ENCODE peak calls at places on chromosomes 12 and 14, in four cellular contexts. H is GM23338, W is Panc1, B is endothelial cell of umbilical vein. I is an unnamed sample.

GRCh38 chr12:131092911-131093901 is 139.5 kb downstream of the ADGRD1 start:
- DNase-seq in H (no peak), W (no peak), B (no peak), I (peak; percentile 69)

GRCh38 chr14:64324461-64325255 is 30.5 kb upstream of the ESR2 start:
- DNase-seq in H (no peak), W (no peak), B (no peak), I (no peak)

GRCh38 chr12:116498471-116498870 is 60.7 kb upstream of the MAP1LC3B2 start:
- DNase-seq in H (no peak), W (no peak), B (no peak), I (no peak)

GRCh38 chr12:116459921-116460666 is 99.1 kb upstream of the MAP1LC3B2 start:
- DNase-seq in H (no peak), W (no peak), B (no peak), I (peak; percentile 22)

GRCh38 chr12:6430990-6431353 is 13.8 kb upstream of the CD27 start:
- DNase-seq in H (no peak), W (no peak), B (no peak), I (no peak)

GRCh38 chr12:85794551-85794950 is 41.7 kb downstream of the RASSF9 start:
- DNase-seq in H (no peak), W (no peak), B (no peak), I (no peak)

GRCh38 chr12:11953523-11953922 is 117.2 kb upstream of the BCL2L14 start:
- DNase-seq in H (no peak), W (no peak), B (no peak), I (no peak)

GRCh38 chr12:6199531-6200265 is 502 bp upstream of the CD9 start:
- DNase-seq in H (peak; percentile 85), W (no peak), B (peak; percentile 70), I (no peak)

GRCh38 chr14:94110552-94111181 is at the start of gene IFI27:
- DNase-seq in H (no peak), W (no peak), B (peak; percentile 62), I (no peak)

GRCh38 chr12:131903270-131904255 is 9.1 kb downstream of the ULK1 start:
- DNase-seq in H (no peak), W (no peak), B (no peak), I (peak; percentile 62)

GRCh38 chr12:26699237-26699636 is 133.8 kb downstream of the ITPR2 start:
- DNase-seq in H (no peak), W (no peak), B (peak; percentile 67), I (no peak)

GRCh38 chr14:101441710-101442109 is 119.6 kb upstream of the DIO3 start:
- DNase-seq in H (no peak), W (no peak), B (no peak), I (no peak)

GRCh38 chr14:103243764-103244737 is 90.0 kb upstream of the EIF5 start:
- DNase-seq in H (no peak), W (no peak), B (no peak), I (no peak)

GRCh38 chr12:11761869-11762567 is 112.5 kb downstream of the ETV6 start:
- DNase-seq in H (no peak), W (no peak), B (no peak), I (no peak)

GRCh38 chr14:23941230-23941629 is 12.3 kb upstream of the DHRS4 start:
- DNase-seq in H (no peak), W (no peak), B (no peak), I (no peak)

GRCh38 chr12:124625867-124626675 is 58.7 kb upstream of the NCOR2 start:
- DNase-seq in H (no peak), W (no peak), B (peak; percentile 91), I (peak; percentile 85)

GRCh38 chr12:2003676-2004112 is 563 bp downstream of the DCP1B start:
- DNase-seq in H (peak; percentile 16), W (no peak), B (no peak), I (no peak)

GRCh38 chr12:114405449-114406271 is at the start of gene TBX5:
- DNase-seq in H (peak; percentile 65), W (no peak), B (no peak), I (no peak)

GRCh38 chr12:563250-563781 is 99.9 kb downstream of the NINJ2 start:
- DNase-seq in H (no peak), W (no peak), B (no peak), I (peak; percentile 80)

GRCh38 chr14:99589651-99590530 is 14.1 kb downstream of the CCDC85C start:
- DNase-seq in H (no peak), W (no peak), B (no peak), I (no peak)

GRCh38 chr12:75528692-75529091 is 17.3 kb upstream of the KRR1 start:
- DNase-seq in H (no peak), W (no peak), B (no peak), I (no peak)

GRCh38 chr12:84811291-84811690 is 101.3 kb downstream of the SLC6A15 start:
- DNase-seq in H (no peak), W (no peak), B (no peak), I (no peak)

GRCh38 chr14:88198441-88198840 is 124.6 kb downstream of the KCNK10 start:
- DNase-seq in H (no peak), W (no peak), B (no peak), I (no peak)

GRCh38 chr14:93993382-93993781 is 3.7 kb upstream of the CCDC197 start:
- DNase-seq in H (no peak), W (no peak), B (no peak), I (no peak)

GRCh38 chr14:103302966-103303365 is 31.1 kb upstream of the EIF5 start:
- DNase-seq in H (no peak), W (no peak), B (no peak), I (no peak)

GRCh38 chr14:59018978-59019377 is 169.5 kb upstream of the DAAM1 start:
- DNase-seq in H (peak; percentile 44), W (no peak), B (no peak), I (no peak)

GRCh38 chr14:99260652-99261551 is 11.1 kb downstream of the BCL11B start:
- DNase-seq in H (no peak), W (no peak), B (no peak), I (peak; percentile 77)

GRCh38 chr14:24891987-24892729 is 157.8 kb downstream of the STXBP6 start:
- DNase-seq in H (no peak), W (no peak), B (no peak), I (no peak)

GRCh38 chr14:50955373-50956043 is 11.2 kb upstream of the PYGL start:
- DNase-seq in H (peak; percentile 79), W (peak; percentile 75), B (peak; percentile 73), I (peak; percentile 78)

GRCh38 chr14:102849522-102850379 is 72.5 kb downstream of the TRAF3 start:
- DNase-seq in H (no peak), W (no peak), B (peak; percentile 71), I (no peak)

GRCh38 chr14:74636424-74637183 is 24.6 kb upstream of the LTBP2 start:
- DNase-seq in H (no peak), W (no peak), B (no peak), I (peak; percentile 58)

GRCh38 chr12:26614217-26614616 is 218.8 kb downstream of the ITPR2 start:
- DNase-seq in H (peak; percentile 71), W (no peak), B (peak; percentile 39), I (no peak)

GRCh38 chr12:89208661-89209096 is 143.6 kb downstream of the DUSP6 start:
- DNase-seq in H (no peak), W (no peak), B (no peak), I (no peak)

GRCh38 chr14:100440758-100441203 is 117.6 kb downstream of the SLC25A47 start:
- DNase-seq in H (no peak), W (no peak), B (peak; percentile 22), I (no peak)

GRCh38 chr12:7374423-7375144 is 69.4 kb downstream of the CD163L1 start:
- DNase-seq in H (peak; percentile 91), W (peak; percentile 15), B (peak; percentile 51), I (peak; percentile 78)

DNA sequence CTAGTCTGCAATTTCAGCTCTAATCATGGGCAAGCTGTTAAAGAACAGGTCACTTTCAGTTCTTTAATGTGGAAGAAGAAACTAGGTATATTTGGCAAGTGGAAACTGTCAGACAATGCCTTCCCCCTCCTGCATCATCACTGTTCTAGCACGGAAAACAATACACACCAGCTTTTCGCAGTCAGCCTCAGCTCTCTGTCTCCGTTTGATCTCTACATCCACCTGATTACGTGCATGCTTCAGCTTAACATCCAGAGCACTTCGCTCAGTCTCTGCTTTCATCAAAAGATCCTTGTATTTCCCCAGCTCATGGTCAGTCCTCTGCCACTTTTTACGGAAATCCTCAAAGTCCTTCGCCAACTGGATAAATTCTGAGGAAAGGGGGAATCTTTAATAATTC is 19.0 kb downstream of the RACGAP1 start:
- DNase-seq in H (no peak), W (no peak), B (no peak), I (no peak)
- TF ChIP-seq CTCF in H (no peak), W (no peak), B (no peak), I (no peak)

DNA sequence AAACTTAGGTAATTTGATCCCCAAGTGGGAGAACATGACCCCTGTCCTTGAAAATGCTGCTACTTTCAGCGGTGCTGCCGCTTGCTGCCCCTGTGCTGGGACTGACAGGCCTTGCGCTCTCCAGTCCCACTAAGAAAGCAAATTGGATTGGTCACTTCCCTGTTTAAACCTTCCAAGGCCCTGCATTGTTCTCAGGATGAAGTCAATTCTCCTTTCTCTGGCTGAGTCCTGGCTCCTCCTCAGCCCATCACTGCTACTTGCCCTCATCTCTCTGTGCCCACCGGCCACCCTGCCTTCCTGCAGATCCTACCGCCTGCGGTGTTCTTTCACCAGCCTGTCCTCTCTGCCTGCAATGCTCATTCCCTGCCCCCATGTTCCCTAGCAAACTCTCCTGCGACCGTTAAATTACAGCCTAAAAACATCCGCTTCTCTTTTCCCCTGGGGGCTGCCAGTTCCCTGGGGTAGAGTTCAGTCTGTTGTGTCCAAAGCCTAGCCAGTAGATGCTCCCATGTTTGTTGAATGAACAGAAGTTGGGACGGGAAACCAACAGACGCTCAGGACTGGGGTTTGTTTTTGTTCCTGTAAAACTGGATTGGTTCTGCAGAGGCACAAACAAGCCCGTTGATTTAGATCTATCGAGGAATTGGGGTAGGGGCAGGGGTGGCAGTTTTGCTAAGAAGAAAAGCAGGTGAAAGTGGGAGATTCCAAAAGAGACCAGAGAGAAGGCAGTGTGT is 127.3 kb upstream of the HIF1A start:
- DNase-seq in H (peak; percentile 38), W (no peak), B (no peak), I (peak; percentile 78)
- H3K4me3 ChIP-seq in H (peak overlapping the region; percentile 65), W (peak overlapping the region; percentile 23), B (no peak overlapping the region), I (no peak overlapping the region)

DNA sequence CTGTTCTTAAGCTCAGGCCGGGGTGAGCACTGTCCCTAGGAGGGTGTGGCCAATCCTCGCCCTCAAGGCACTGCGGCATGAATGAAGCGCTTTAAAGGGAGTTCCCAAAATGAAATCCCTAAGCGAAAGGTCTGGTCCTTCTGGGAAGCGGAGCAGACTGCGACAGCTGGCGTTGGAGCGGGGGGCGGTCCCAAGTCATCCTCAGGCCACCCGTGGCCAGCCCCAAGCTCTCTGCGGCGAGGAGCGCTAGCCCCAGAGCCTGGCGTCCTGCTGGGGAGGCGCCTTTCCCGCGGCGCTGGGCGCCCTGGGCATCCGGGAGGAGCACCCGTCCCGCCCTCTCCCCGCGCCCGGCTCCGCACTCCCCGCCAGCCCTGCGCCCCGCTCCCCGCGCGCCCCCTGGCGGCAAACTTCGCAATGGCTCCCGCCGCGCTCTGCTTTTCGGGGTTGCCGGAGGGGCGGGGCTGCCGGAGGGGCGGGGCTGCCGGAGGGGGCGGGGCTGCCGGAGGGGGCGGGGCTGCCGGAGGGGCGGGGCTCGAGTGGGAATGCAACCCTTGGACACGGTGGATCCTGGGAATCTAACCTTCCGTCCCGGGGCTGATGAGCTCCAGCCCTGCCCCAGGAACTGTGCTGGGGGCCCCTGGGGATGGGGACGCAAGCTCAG is 25.4 kb downstream of the ZBTB42 start:
- DNase-seq in H (peak; percentile 84), W (no peak), B (peak; percentile 69), I (peak; percentile 99)
- TF ChIP-seq POLR2AphosphoS5 in H (peak; percentile 39), W (peak; percentile 55), B (peak; percentile 24), I (peak; percentile 56)

GRCh38 chr12:44500423-44500822 is 375.7 kb downstream of the NELL2 start:
- DNase-seq in H (no peak), W (no peak), B (no peak), I (peak; percentile 71)

GRCh38 chr12:44502681-44503080 is 373.4 kb downstream of the NELL2 start:
- DNase-seq in H (peak; percentile 2), W (no peak), B (no peak), I (peak; percentile 67)

GRCh38 chr12:44497044-44497443 is 379.1 kb downstream of the NELL2 start:
- DNase-seq in H (peak; percentile 54), W (no peak), B (no peak), I (no peak)
- TF ChIP-seq CTCF in H (peak; percentile 62), W (no peak), B (no peak), I (no peak)

I was measured in spleen.